ENCODE peak calls at places on chromosomes 6 and 20, in eight cellular contexts. N is fibroblast of lung, H is IMR-90, P is transverse colon, C is mammary epithelial cell, T is uterus, S is upper lobe of right lung, X is PC-9. I is an unnamed sample. For H3K4me1, the result is how much of the 10 kb centered on the place peaks cover.

GRCh38 chr6:139027620-139028182 is 844 bp upstream of the ABRACL start:
- DNase-seq in N (peak), X (peak), T (no peak), C (peak), S (no peak), H (peak), P (peak), I (peak)

GRCh38 chr6:146287691-146288369 is 255.8 kb upstream of the RAB32 start:
- DNase-seq in P (no peak), X (no peak), N (peak), T (no peak), S (no peak), H (no peak), C (no peak), I (no peak)

GRCh38 chr6:36075656-36076055 is 48.0 kb downstream of the MAPK14 start:
- DNase-seq in P (no peak), T (no peak), H (no peak), N (no peak), X (no peak), C (no peak), S (no peak), I (no peak)

GRCh38 chr6:14396826-14397517 is 279.4 kb downstream of the CD83 start:
- DNase-seq in T (no peak), S (no peak), H (peak), P (peak), C (no peak), X (no peak), N (peak), I (peak)

GRCh38 chr20:13200767-13201500 is 20.1 kb upstream of the ISM1 start:
- DNase-seq in T (no peak), C (no peak), H (no peak), P (no peak), X (no peak), N (no peak), S (no peak), I (no peak)

GRCh38 chr6:624979-625378 is 31.9 kb downstream of the HUS1B start:
- DNase-seq in N (peak), P (no peak), X (no peak), T (no peak), C (no peak), H (peak), S (no peak), I (no peak)

GRCh38 chr6:84033523-84034451 is at the start of gene MRAP2:
- DNase-seq in C (peak), T (no peak), H (no peak), S (peak), P (peak), N (no peak), X (no peak), I (peak)

GRCh38 chr6:161417712-161418457 is 144.0 kb upstream of the AGPAT4 start:
- DNase-seq in S (no peak), X (no peak), H (peak), T (no peak), P (no peak), C (no peak), N (peak), I (peak)

GRCh38 chr20:62921119-62921687 is 5.1 kb downstream of the DIDO1 start:
- DNase-seq in C (peak), H (peak), S (no peak), N (peak), P (peak), T (no peak), X (peak), I (peak)

GRCh38 chr6:357791-358341 is 33.7 kb upstream of the IRF4 start:
- DNase-seq in P (no peak), N (no peak), C (no peak), X (no peak), H (no peak), T (no peak), S (peak), I (no peak)

GRCh38 chr20:44706371-44707258 is 8.6 kb upstream of the CCN5 start:
- DNase-seq in H (peak), N (no peak), S (no peak), C (peak), T (peak), X (no peak), P (no peak), I (peak)

GRCh38 chr20:12177657-12178293 is 260.1 kb downstream of the BTBD3 start:
- DNase-seq in T (no peak), C (peak), H (no peak), X (no peak), S (no peak), N (no peak), P (peak), I (peak)

GRCh38 chr6:14118444-14118843 is 872 bp downstream of the CD83 start:
- DNase-seq in X (no peak), H (no peak), P (no peak), T (no peak), S (no peak), C (no peak), N (no peak), I (no peak)

GRCh38 chr6:136037885-136038460 is 186.5 kb downstream of the PDE7B start:
- DNase-seq in N (peak), S (peak), X (no peak), H (peak), T (peak), C (no peak), P (no peak), I (peak)

GRCh38 chr20:41361757-41362747 is 4.6 kb downstream of the EMILIN3 start:
- DNase-seq in C (no peak), H (no peak), T (no peak), X (no peak), P (no peak), S (no peak), N (no peak), I (no peak)

GRCh38 chr6:89388846-89389245 is 23.2 kb downstream of the RRAGD start:
- DNase-seq in C (no peak), T (no peak), H (no peak), X (no peak), P (no peak), S (no peak), N (no peak), I (no peak)

GRCh38 chr20:8246701-8247100 is 114.6 kb downstream of the PLCB1 start:
- DNase-seq in C (no peak), X (no peak), T (no peak), S (no peak), N (no peak), P (no peak), H (no peak), I (no peak)

GRCh38 chr20:57223648-57224489 is 42.6 kb downstream of the BMP7 start:
- DNase-seq in S (no peak), N (peak), X (no peak), C (peak), T (no peak), H (no peak), P (peak), I (peak)

GRCh38 chr6:24720131-24720603 is 1.2 kb upstream of the C6orf62 start:
- DNase-seq in T (peak), X (no peak), H (peak), S (peak), N (peak), P (peak), C (peak), I (peak)

GRCh38 chr6:99013145-99013544 is 65.4 kb upstream of the FBXL4 start:
- DNase-seq in N (peak), T (no peak), S (no peak), H (peak), P (no peak), X (peak), C (peak), I (no peak)

GRCh38 chr6:47631248-47632196 is 66.9 kb upstream of the ADGRF4 start:
- DNase-seq in T (no peak), S (no peak), C (peak), N (peak), X (peak), H (peak), P (no peak), I (no peak)

GRCh38 chr6:11538049-11538798 is 675 bp downstream of the TMEM170B start:
- DNase-seq in S (peak), C (no peak), X (no peak), H (no peak), N (peak), P (peak), T (peak), I (peak)

GRCh38 chr20:50861012-50861411 is 66.2 kb downstream of the BCAS4 start:
- DNase-seq in N (no peak), X (no peak), C (no peak), S (no peak), H (no peak), T (no peak), P (no peak), I (no peak)

GRCh38 chr6:25660512-25660911 is 8.5 kb downstream of the SCGN start:
- DNase-seq in C (peak), N (peak), X (peak), S (no peak), T (no peak), H (peak), P (no peak), I (no peak)

GRCh38 chr6:50071921-50072320 is 22.2 kb upstream of the DEFB112 start:
- DNase-seq in X (no peak), N (no peak), P (no peak), S (no peak), C (no peak), T (no peak), H (no peak), I (no peak)

GRCh38 chr6:48472121-48472520 is 361.1 kb upstream of the PTCHD4 start:
- DNase-seq in P (no peak), C (no peak), N (peak), S (no peak), T (no peak), H (no peak), X (no peak), I (no peak)

GRCh38 chr6:27209167-27209566 is 38.3 kb upstream of the PRSS16 start:
- DNase-seq in H (no peak), T (no peak), P (no peak), C (no peak), X (no peak), S (no peak), N (no peak), I (no peak)

GRCh38 chr6:27214126-27214601 is 33.3 kb upstream of the PRSS16 start:
- DNase-seq in P (no peak), S (no peak), N (no peak), X (no peak), C (no peak), H (no peak), T (no peak), I (no peak)

GRCh38 chr6:27209659-27210269 is 37.7 kb upstream of the PRSS16 start:
- DNase-seq in N (no peak), H (peak), S (no peak), P (no peak), X (no peak), T (no peak), C (no peak), I (no peak)

GRCh38 chr6:27216874-27217273 is 30.6 kb upstream of the PRSS16 start:
- DNase-seq in T (no peak), N (no peak), X (no peak), P (no peak), S (no peak), C (no peak), H (no peak), I (no peak)

DNA sequence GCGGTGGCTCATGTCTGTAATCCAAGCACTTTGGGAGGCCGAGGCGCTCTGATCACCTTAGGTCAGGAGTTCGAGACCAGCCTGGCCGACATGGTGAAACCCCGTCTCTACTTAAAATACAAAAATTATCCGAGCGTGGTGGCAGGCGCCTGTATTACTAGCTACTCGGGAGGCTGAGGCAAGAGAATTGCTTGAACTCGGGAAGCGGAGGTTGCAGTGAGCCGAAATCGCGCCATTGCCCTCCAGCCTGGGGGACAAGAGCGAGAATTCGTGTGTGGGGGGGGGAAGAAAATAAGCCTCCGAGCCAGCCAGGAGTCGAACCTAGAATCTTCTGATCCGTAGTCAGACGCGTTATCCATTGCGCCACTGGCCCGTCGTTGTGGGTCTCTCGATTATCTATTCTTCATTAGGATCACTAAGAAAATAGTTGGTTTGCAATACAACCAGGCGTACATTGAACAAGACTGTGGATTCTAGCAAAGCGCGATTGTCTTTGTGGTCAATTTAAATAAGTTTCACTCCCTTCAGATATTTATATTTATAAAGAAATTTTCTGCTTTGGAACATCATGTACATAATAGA is 33.9 kb upstream of the PRSS16 start:
- DNase-seq in H (peak), S (no peak), C (peak), T (no peak), X (peak), N (peak), P (no peak), I (no peak)
- H3K4me1 ChIP-seq in H (under half), S (under half), C (under half), T (under half), X (under half), N (under half), P (under half), I (under half)

GRCh38 chr6:38687043-38687353 is 15.9 kb downstream of the GLO1 start:
- DNase-seq in H (no peak), P (no peak), X (no peak), N (no peak), C (no peak), S (no peak), T (no peak), I (peak)

GRCh38 chr6:38686270-38687042 is 16.5 kb downstream of the GLO1 start:
- DNase-seq in X (no peak), P (no peak), T (no peak), N (peak), H (peak), C (no peak), S (no peak), I (no peak)

GRCh38 chr6:38687549-38687948 is 15.4 kb downstream of the GLO1 start:
- DNase-seq in N (no peak), C (no peak), T (no peak), P (no peak), S (no peak), X (no peak), H (no peak), I (no peak)

GRCh38 chr6:38684904-38685303 is 18.0 kb downstream of the GLO1 start:
- DNase-seq in S (no peak), T (no peak), C (no peak), H (no peak), X (no peak), P (no peak), N (no peak), I (no peak)

GRCh38 chr6:38688579-38689087 is 14.3 kb downstream of the GLO1 start:
- DNase-seq in X (no peak), T (no peak), H (no peak), C (no peak), S (no peak), N (no peak), P (peak), I (no peak)
- TF ChIP-seq CTCF in X (no peak), T (no peak), H (no peak), C (no peak), S (no peak), N (no peak), P (no peak), I (no peak)

GRCh38 chr6:42788671-42789070 is 6.8 kb downstream of the BICRAL start:
- DNase-seq in C (no peak), P (no peak), N (no peak), S (no peak), H (no peak), T (no peak), X (no peak), I (no peak)

GRCh38 chr6:42791706-42792320 is 10.0 kb downstream of the BICRAL start:
- DNase-seq in N (peak), S (no peak), H (peak), T (no peak), P (no peak), X (no peak), C (peak), I (no peak)

GRCh38 chr6:42786525-42786985 is 4.7 kb downstream of the BICRAL start:
- DNase-seq in H (no peak), C (no peak), P (no peak), X (no peak), S (no peak), N (no peak), T (no peak), I (no peak)

GRCh38 chr6:42787018-42787611 is 5.3 kb downstream of the BICRAL start:
- DNase-seq in T (no peak), H (no peak), P (no peak), C (no peak), S (no peak), X (no peak), N (no peak), I (no peak)

DNA sequence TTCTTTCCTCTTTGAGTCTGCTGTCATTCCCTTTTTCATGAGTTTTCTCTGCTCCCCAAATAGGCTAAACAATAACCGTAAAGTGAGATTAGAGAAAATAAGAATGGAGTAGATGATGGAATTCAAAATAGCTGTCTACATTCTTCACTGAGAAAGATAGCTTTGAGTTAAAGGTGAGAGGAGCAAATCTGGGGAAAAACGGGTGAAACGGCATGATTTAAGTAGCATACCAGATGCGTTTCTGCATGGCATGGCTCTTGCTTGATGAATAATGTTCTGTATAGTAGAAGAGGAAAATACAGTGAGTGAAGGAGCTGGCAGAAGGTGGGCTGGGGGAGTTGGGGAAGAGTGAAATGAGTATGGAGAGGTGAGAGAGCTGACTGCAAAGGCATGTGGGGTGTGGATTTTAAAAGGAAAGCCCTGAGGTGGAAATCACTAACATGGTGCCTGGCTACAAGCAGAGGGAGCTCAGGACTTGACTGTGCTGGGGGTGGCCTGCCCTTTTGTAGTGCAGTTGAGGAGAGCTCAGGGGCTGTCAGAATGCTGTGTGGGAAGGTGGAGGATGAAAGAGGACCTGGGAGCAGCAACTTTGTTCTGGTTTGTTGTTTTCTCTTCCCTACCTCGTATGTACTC is 8.8 kb downstream of the BICRAL start:
- DNase-seq in N (no peak), S (no peak), P (no peak), C (no peak), T (no peak), X (no peak), H (no peak), I (no peak)
- H3K4me1 ChIP-seq in N (under half), S (half or more), P (half or more), C (under half), T (under half), X (under half), H (under half), I (under half)

DNA sequence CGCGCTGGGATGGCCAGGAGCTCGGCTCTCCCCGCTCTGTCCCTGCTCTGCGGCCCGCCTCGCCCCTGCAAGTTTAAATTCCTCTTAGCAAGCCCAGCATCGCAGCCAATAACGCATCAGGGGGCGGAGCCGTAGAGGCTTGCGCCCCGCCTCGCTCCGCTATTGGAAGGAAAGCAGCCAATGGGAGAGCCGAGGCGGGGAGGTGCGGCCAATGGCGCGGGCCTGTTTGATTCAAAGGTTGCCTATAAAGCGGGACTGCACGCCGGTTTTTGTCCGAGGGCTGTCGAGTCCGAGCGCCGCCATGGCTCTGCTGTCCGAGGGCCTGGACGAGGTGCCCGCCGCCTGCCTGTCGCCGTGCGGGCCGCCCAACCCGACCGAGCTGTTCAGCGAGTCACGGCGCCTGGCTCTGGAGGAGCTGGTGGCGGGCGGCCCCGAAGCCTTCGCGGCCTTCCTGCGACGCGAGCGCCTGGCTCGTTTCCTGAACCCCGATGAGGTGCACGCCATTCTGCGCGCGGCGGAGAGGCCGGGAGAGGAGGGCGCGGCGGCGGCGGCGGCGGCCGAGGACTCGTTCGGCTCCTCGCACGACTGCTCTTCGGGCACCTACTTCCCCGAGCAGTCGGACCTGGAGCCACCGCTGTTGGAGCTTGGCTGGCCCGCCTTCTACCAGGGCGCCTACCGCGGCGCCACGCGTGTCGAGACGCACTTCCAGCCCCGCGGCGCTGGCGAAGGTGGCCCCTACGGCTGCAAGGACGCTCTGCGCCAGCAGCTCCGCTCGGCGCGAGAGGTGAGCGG is at the start of gene FAM83D:
- DNase-seq in X (peak), C (peak), N (peak), T (peak), H (peak), S (peak), P (peak), I (peak)
- TF ChIP-seq CTCF in X (no peak), C (no peak), N (no peak), T (peak), H (peak), S (no peak), P (peak), I (no peak)

DNA sequence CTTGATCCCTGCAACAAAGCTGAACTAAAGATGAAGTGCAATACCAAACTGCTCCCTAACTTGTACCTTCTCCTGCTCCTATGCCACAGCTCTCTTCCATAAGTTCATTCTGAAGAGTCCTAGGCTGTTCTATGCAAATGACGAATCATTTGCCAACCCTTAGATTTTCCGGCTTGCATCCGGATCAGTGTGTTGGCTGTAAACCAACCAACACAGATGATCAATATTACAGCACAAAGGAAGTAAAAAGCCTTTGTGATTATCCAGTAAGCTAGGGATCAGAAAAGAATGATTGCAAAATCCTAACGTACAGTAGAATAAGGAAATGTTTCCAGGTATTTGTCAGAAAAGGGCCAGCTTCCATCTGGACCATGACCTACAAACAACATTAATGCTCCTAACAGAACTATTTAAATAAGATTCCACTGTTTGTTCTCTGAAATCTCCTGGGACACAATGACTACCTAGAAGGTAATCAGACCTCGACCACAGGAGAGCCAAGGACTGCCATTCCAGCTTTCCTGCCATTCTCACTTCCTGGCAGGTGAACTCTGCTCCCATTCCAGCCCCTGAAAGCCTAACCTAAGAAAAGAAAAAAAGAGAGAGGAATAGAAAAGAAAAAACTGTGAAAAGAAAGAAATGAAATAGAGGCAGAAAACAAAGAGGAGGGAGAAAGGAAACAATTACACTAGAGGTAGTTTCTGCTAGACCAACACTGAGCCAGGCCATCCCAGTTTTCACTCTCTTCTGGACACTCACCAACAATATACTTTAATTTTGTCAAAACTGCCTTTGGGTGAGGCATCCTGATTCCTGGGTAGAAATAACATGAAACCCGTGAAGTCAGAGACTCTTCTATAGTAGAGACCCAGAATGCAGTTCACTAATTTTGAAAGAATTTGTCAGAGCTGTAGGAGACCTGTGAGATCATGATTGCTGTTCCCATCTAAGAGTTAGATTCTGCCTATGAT is 19.7 kb downstream of the GMDS start:
- DNase-seq in P (peak), X (peak), N (no peak), T (no peak), C (no peak), H (no peak), S (no peak), I (no peak)
- H3K4me1 ChIP-seq in P (under half), X (under half), N (under half), T (under half), C (under half), H (under half), S (under half), I (under half)

GRCh38 chr6:71621918-71622519 is 264.3 kb upstream of the RIMS1 start:
- DNase-seq in X (no peak), N (peak), S (no peak), P (no peak), C (no peak), H (peak), T (no peak), I (no peak)
- TF ChIP-seq CTCF in X (peak), N (peak), S (peak), P (peak), C (peak), H (peak), T (no peak), I (no peak)